ENCODE peak calls at places on chromosomes 12 and 14, in five cellular contexts. I is left lung; H is naive thymus-derived CD4-positive, alpha-beta T cell; K is fibroblast of pulmonary artery; F is aorta. W is an unnamed sample.

GRCh38 chr12:47111854-47112253 is 32.1 kb upstream of the AMIGO2 start:
- DNase-seq in I (peak), F (no peak), K (no peak), H (no peak), W (no peak)

GRCh38 chr12:130715996-130716917 is at the start of gene RIMBP2:
- DNase-seq in K (peak), I (no peak), H (no peak), F (no peak), W (no peak)

GRCh38 chr12:132143328-132144071 is 619 bp downstream of the DDX51 start:
- DNase-seq in H (no peak), F (peak), K (no peak), I (peak), W (no peak)

GRCh38 chr12:108484431-108484830 is 30.6 kb upstream of the FICD start:
- DNase-seq in F (no peak), K (no peak), I (no peak), H (no peak), W (no peak)

GRCh38 chr12:105212431-105212830 is 23.5 kb downstream of the APPL2 start:
- DNase-seq in H (no peak), I (no peak), K (peak), F (no peak), W (no peak)

GRCh38 chr14:81211844-81212243 is 8.9 kb downstream of the GTF2A1 start:
- DNase-seq in I (no peak), F (no peak), H (peak), K (peak), W (peak)

GRCh38 chr14:68458840-68459469 is 333.9 kb downstream of the ZFP36L1 start:
- DNase-seq in F (peak), I (no peak), H (no peak), K (peak), W (no peak)

GRCh38 chr12:100753837-100754236 is 40.7 kb upstream of the ANO4 start:
- DNase-seq in H (no peak), I (no peak), K (no peak), F (no peak), W (no peak)

GRCh38 chr12:57240069-57240921 is 10.7 kb downstream of the STAC3 start:
- DNase-seq in I (peak), F (no peak), K (peak), H (peak), W (peak)

GRCh38 chr12:96434107-96434506 is 33.9 kb upstream of the CDK17 start:
- DNase-seq in I (no peak), H (peak), K (peak), F (no peak), W (peak)

GRCh38 chr12:81835783-81836182 is 76.6 kb upstream of the PPFIA2 start:
- DNase-seq in H (no peak), K (no peak), I (no peak), F (no peak), W (no peak)

GRCh38 chr12:58356794-58357193 is 415.4 kb downstream of the ATP23 start:
- DNase-seq in F (no peak), K (no peak), I (no peak), H (no peak), W (no peak)

GRCh38 chr14:67359319-67359774 is 257 bp downstream of the ATP6V1D start:
- DNase-seq in F (no peak), K (peak), H (no peak), I (peak), W (no peak)

GRCh38 chr14:102539544-102540309 is 30.2 kb upstream of the ANKRD9 start:
- DNase-seq in K (peak), F (no peak), I (no peak), H (no peak), W (no peak)

GRCh38 chr12:25689996-25690501 is 137.0 kb upstream of the LMNTD1 start:
- DNase-seq in H (no peak), F (no peak), K (peak), I (peak), W (no peak)

GRCh38 chr12:21826549-21826940 is 52.0 kb upstream of the KCNJ8 start:
- DNase-seq in H (no peak), I (no peak), K (no peak), F (no peak), W (no peak)

GRCh38 chr12:21828111-21828775 is 53.7 kb upstream of the KCNJ8 start:
- DNase-seq in F (no peak), K (peak), H (no peak), I (no peak), W (no peak)

GRCh38 chr12:21827135-21827534 is 52.6 kb upstream of the KCNJ8 start:
- DNase-seq in I (no peak), F (no peak), K (no peak), H (no peak), W (no peak)

GRCh38 chr12:21825924-21826548 is 51.5 kb upstream of the KCNJ8 start:
- DNase-seq in F (no peak), I (no peak), K (no peak), H (no peak), W (no peak)

GRCh38 chr12:21828779-21829178 is 54.3 kb upstream of the KCNJ8 start:
- DNase-seq in K (peak), H (no peak), I (no peak), F (no peak), W (no peak)
- H3K4me3 ChIP-seq in K (no peak), H (no peak), I (no peak), F (no peak), W (no peak)

GRCh38 chr14:64788706-64789105 is 84.5 kb downstream of the PLEKHG3 start:
- DNase-seq in H (no peak), F (no peak), K (peak), I (no peak), W (no peak)

GRCh38 chr14:64787619-64788018 is 83.4 kb downstream of the PLEKHG3 start:
- DNase-seq in H (no peak), K (no peak), F (no peak), I (no peak), W (no peak)

GRCh38 chr14:64784006-64784405 is 79.8 kb downstream of the PLEKHG3 start:
- DNase-seq in F (no peak), I (no peak), K (no peak), H (no peak), W (no peak)

GRCh38 chr14:64789696-64790095 is 85.5 kb downstream of the PLEKHG3 start:
- DNase-seq in H (no peak), F (no peak), I (no peak), K (no peak), W (no peak)

DNA sequence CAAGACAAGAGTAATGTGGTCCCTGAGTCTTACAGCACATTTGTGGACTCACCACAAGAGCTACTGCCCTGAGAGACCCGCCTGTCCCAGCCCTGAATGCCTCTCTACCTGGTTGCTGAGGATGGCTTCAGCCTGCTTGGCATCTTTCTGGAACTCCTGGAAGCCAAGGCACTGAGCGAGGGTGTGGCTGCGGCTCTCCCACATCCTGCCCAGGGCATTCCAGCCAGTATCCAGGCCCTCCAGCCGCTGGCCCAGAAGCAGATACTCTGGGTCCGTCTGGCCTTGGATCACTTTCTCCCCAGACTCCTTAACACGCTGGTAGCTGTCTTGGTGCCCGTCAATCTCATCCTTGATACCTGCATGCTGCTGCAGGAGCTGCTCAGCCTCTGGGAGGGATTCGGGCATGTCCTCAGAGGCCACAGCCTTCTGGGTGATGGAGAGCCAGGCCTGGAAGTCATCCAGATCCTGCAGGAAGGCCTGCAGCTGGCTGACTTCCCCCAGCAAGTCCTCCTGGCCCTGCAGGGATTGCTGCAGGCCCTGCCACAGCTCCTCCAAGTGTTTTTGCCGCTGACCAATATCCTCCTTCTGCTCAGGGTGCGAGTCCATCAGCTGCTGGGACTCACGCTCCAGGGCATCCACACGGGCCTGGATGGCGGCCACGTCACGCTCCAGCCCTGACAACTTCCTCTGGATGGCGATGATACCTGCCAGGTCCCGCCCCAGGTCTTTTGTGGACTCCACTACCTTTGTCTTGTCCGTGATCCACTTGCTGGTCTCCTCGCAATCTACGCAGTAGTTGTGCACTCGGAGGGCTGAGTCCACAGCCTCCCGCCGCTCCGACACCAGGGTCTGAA is 82.3 kb downstream of the PLEKHG3 start:
- DNase-seq in F (no peak), K (peak), H (no peak), I (no peak), W (no peak)
- H3K4me3 ChIP-seq in F (no peak), K (no peak), H (no peak), I (no peak), W (no peak)

GRCh38 chr12:16610006-16610520 is 4.1 kb upstream of the LMO3 start:
- DNase-seq in I (no peak), K (no peak), F (no peak), H (no peak), W (no peak)
- H3K4me3 ChIP-seq in I (peak), K (no peak), F (peak), H (no peak), W (no peak)

GRCh38 chr12:62436164-62436503 is 30.5 kb upstream of the MON2 start:
- DNase-seq in I (no peak), H (no peak), K (no peak), F (peak), W (no peak)
- H3K4me3 ChIP-seq in I (no peak), H (no peak), K (no peak), F (no peak), W (no peak)

DNA sequence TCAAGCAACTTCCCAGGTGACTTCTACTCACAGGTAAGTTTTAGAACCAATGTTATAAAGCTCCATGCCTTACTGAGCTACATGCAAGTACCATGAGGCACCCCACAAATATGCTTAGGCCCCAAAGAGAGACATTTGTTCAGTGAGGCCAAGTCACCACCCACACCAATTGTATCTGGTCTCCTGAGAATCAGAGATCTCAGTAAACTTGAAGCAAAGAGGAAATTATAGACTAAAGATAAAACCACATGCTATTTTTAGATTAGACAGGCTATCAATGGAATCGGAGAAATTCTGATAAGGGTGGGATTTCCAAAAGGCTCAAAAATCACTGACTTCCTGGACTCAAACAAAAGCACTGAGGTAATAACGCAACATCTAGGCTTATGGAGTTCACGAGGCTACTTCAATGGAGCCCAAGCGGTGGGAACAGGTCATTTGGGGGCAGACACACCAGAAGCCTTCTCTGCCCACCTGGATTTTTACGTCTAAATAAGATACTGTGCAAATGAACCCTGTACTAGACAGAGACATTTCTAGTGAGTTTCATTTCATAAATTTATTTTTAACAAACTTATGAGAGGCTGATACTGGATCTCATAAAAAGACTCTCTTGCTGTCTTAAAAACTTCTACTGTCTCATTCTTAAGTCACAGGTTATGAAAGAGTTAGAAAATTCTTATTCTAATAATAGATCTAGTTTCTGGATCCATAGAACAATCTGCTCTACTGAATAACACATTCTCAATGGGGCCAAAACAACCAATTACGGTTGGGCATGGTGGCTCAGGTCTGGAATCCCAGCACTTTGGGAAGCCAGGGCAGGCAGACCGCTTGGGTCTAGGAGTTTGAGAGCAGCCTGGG is 7.7 kb downstream of the SLC15A4 start:
- DNase-seq in K (no peak), H (no peak), F (no peak), I (no peak), W (no peak)
- H3K4me3 ChIP-seq in K (no peak), H (no peak), F (no peak), I (no peak), W (no peak)

DNA sequence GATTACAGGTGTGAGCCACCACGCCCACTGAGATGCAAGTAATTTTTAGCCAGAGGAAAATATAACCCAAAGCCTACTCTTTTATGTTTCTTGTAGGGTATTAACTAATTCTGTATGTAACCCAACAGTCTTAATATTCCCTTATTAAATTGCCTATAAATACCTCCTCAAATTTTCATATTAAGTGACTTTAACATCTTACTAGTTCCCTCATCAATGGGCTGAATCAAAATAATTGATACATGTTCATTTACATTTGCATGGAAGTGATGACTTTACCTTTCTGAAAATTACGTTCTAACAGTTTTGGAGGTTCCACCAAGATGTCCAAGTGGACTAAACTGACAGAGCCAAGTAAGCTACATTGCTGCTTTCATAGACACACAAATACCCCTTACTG is 3.1 kb downstream of the SOS2 start:
- DNase-seq in H (no peak), F (no peak), K (no peak), I (no peak), W (no peak)
- H3K4me3 ChIP-seq in H (no peak), F (no peak), K (no peak), I (no peak), W (no peak)

GRCh38 chr12:14959463-14959862 is 1.9 kb downstream of the ARHGDIB start:
- DNase-seq in K (no peak), I (no peak), F (no peak), H (no peak), W (peak)

GRCh38 chr12:14959916-14960315 is 1.5 kb downstream of the ARHGDIB start:
- DNase-seq in I (no peak), H (no peak), K (no peak), F (no peak), W (no peak)

GRCh38 chr12:14961466-14962155 is at the start of gene ARHGDIB:
- DNase-seq in I (no peak), H (peak), K (peak), F (peak), W (peak)

GRCh38 chr12:14962180-14962579 is 779 bp upstream of the ARHGDIB start:
- DNase-seq in K (no peak), H (no peak), F (no peak), I (no peak), W (no peak)

GRCh38 chr12:14960548-14961465 is 594 bp downstream of the ARHGDIB start:
- DNase-seq in I (no peak), H (peak), K (peak), F (peak), W (peak)
- H3K4me3 ChIP-seq in I (peak), H (peak), K (peak), F (peak), W (peak)